ENCODE peak calls at places on chromosome 9, in nine cellular contexts. K, B, O, F, W, U, Z, L and N are unnamed samples.

GRCh38 chr9:5113994-5114748 is 71.3 kb downstream of the INSL6 start:
- DNase-seq in F (no peak), U (no peak), W (no peak), B (no peak), K (no peak), O (no peak), Z (no peak), L (no peak), N (no peak)

GRCh38 chr9:419571-420156 is 205.0 kb downstream of the DOCK8 start:
- DNase-seq in K (no peak), U (no peak), F (peak; percentile 62), B (no peak), L (no peak), Z (no peak), W (peak; percentile 19), O (peak; percentile 11), N (peak; percentile 20)

GRCh38 chr9:77236693-77237092 is 59.4 kb downstream of the VPS13A start:
- DNase-seq in W (no peak), K (no peak), Z (no peak), O (no peak), U (no peak), F (no peak), B (no peak), L (no peak), N (no peak)

GRCh38 chr9:9914174-9914573 is 698.6 kb downstream of the PTPRD start:
- DNase-seq in W (no peak), L (no peak), F (no peak), K (no peak), B (peak; percentile 8), O (no peak), Z (no peak), U (no peak), N (no peak)

GRCh38 chr9:12464910-12465512 is 228.2 kb upstream of the TYRP1 start:
- DNase-seq in Z (no peak), L (no peak), U (peak; percentile 2), K (peak; percentile 1), O (peak; percentile 30), B (peak; percentile 59), F (peak; percentile 3), W (peak; percentile 1), N (peak; percentile 0)

GRCh38 chr9:123044556-123044955 is 11.1 kb downstream of the GPR21 start:
- DNase-seq in L (no peak), F (peak; percentile 16), O (no peak), Z (no peak), B (no peak), K (no peak), U (peak; percentile 2), W (no peak), N (peak; percentile 45)

GRCh38 chr9:135241381-135242380 is 154.2 kb downstream of the OLFM1 start:
- DNase-seq in F (no peak), Z (no peak), L (no peak), W (no peak), U (no peak), B (peak; percentile 67), O (no peak), K (no peak), N (peak; percentile 65)

GRCh38 chr9:93464395-93464794 is 11.0 kb upstream of the FAM120AOS start:
- DNase-seq in W (no peak), Z (no peak), B (no peak), U (no peak), K (no peak), L (no peak), O (no peak), F (no peak), N (no peak)

GRCh38 chr9:19440823-19441580 is 32.2 kb downstream of the ACER2 start:
- DNase-seq in K (no peak), U (no peak), L (no peak), O (no peak), F (no peak), B (no peak), Z (no peak), W (no peak), N (no peak)

GRCh38 chr9:28848671-28849070 is 1275.4 kb upstream of the C9orf72 start:
- DNase-seq in L (no peak), W (no peak), Z (no peak), B (no peak), U (no peak), O (no peak), F (no peak), K (no peak), N (no peak)

GRCh38 chr9:121692606-121693505 is 41.4 kb downstream of the DAB2IP start:
- DNase-seq in K (no peak), W (peak; percentile 44), U (peak; percentile 79), L (no peak), O (no peak), F (peak; percentile 47), B (peak; percentile 79), Z (no peak), N (peak; percentile 55)

GRCh38 chr9:133529457-133529856 is 4.7 kb upstream of the MYMK start:
- DNase-seq in K (no peak), L (no peak), W (no peak), B (no peak), O (no peak), Z (no peak), U (peak; percentile 27), F (no peak), N (no peak)